ENCODE peak calls at places on chromosomes 3 and 15, in five cellular contexts. S is adrenal gland, E is uterus, N is Peyer's patch, O is transverse colon. C is an unnamed sample.

GRCh38 chr3:46395210-46395661 is 11.6 kb downstream of the CCR5AS start:
- DNase-seq in E (no peak), N (no peak), O (no peak), S (no peak), C (no peak)

GRCh38 chr3:165206454-165207266 is 10.5 kb upstream of the SLITRK3 start:
- DNase-seq in N (peak; percentile 79), E (peak; percentile 71), O (peak; percentile 69), S (peak; percentile 86), C (peak; percentile 28)

GRCh38 chr3:81838455-81838854 is 77.0 kb upstream of the GBE1 start:
- DNase-seq in S (no peak), O (no peak), E (no peak), N (no peak), C (no peak)

GRCh38 chr3:190517696-190518095 is 3.8 kb downstream of the IL1RAP start:
- DNase-seq in S (no peak), E (no peak), O (no peak), N (no peak), C (no peak)

GRCh38 chr15:58958811-58959210 is 25.3 kb upstream of the SLTM start:
- DNase-seq in E (no peak), O (no peak), S (peak; percentile 68), N (no peak), C (no peak)

GRCh38 chr3:66428733-66429132 is 72.1 kb downstream of the LRIG1 start:
- DNase-seq in E (peak; percentile 92), N (no peak), O (peak; percentile 66), S (peak; percentile 91), C (peak; percentile 95)

GRCh38 chr3:106457278-106458210 is 588.7 kb upstream of the CBLB start:
- DNase-seq in N (no peak), S (no peak), E (no peak), O (no peak), C (peak; percentile 77)

GRCh38 chr15:67746022-67746421 is 79.3 kb upstream of the SKOR1 start:
- DNase-seq in N (no peak), O (no peak), E (no peak), S (no peak), C (no peak)

GRCh38 chr15:54365001-54365400 is 386.8 kb downstream of the UNC13C start:
- DNase-seq in S (no peak), N (no peak), E (no peak), O (no peak), C (no peak)

GRCh38 chr15:51580385-51580784 is 42.2 kb downstream of the DMXL2 start:
- DNase-seq in S (no peak), O (no peak), N (no peak), E (no peak), C (no peak)

GRCh38 chr3:113585720-113586119 is 53.4 kb downstream of the SIDT1 start:
- DNase-seq in O (no peak), S (no peak), E (no peak), N (no peak), C (no peak)

GRCh38 chr3:33385423-33385822 is 54.8 kb downstream of the UBP1 start:
- DNase-seq in O (no peak), N (no peak), S (no peak), E (no peak), C (no peak)

GRCh38 chr3:159860727-159861126 is 127.9 kb upstream of the IL12A start:
- DNase-seq in E (no peak), N (no peak), S (no peak), O (no peak), C (no peak)

DNA sequence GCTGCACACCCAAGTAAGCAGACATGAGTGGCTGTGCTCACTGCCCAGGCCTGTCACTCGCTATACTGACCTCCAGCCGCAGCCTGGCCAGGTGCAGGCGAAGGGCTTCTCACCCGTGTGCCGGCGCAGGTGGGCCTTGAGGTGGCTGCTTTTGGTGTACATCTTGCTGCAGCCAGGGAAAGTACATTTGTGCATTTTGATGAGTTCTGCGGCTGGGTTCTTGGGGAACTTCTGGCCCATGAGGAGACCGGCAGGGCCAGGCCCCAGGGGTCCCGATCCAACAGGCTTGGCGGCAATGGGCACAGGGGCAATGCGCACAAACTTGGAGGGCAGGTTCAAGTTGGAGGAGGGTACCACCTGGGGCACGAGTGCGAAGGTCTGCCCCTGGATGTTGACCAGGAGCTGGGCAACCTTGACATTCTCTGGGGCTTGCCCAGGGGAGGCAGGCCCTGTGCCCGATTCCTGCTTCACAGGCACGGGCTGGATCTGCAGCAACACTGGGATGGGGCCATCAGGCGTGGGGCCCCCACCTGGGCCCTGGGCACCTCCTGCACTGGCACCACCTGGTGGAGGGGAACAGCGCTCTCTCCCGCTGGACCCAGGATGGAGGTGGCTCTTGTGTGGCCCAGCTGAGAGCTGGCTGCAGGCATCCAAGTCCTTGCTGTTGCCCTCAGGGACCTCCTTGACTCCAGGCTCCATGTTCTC is 5.3 kb downstream of the KLF15 start:
- DNase-seq in S (peak; percentile 48), O (peak; percentile 5), E (peak; percentile 10), N (peak; percentile 35), C (no peak)
- TF ChIP-seq CTCF in S (no peak), O (no peak), E (no peak), N (no peak), C (no peak)

GRCh38 chr15:40984963-40985362 is 31.7 kb downstream of the CHAC1 start:
- DNase-seq in S (peak; percentile 75), O (no peak), N (no peak), E (no peak), C (no peak)
- H3K36me3 ChIP-seq in S (no peaks in the 10 kb centered on the region), O (peaks cover 80% of the 10 kb centered on the region), N (peaks cover 91% of the 10 kb centered on the region), E (no peaks in the 10 kb centered on the region), C (peaks cover 1% of the 10 kb centered on the region)

DNA sequence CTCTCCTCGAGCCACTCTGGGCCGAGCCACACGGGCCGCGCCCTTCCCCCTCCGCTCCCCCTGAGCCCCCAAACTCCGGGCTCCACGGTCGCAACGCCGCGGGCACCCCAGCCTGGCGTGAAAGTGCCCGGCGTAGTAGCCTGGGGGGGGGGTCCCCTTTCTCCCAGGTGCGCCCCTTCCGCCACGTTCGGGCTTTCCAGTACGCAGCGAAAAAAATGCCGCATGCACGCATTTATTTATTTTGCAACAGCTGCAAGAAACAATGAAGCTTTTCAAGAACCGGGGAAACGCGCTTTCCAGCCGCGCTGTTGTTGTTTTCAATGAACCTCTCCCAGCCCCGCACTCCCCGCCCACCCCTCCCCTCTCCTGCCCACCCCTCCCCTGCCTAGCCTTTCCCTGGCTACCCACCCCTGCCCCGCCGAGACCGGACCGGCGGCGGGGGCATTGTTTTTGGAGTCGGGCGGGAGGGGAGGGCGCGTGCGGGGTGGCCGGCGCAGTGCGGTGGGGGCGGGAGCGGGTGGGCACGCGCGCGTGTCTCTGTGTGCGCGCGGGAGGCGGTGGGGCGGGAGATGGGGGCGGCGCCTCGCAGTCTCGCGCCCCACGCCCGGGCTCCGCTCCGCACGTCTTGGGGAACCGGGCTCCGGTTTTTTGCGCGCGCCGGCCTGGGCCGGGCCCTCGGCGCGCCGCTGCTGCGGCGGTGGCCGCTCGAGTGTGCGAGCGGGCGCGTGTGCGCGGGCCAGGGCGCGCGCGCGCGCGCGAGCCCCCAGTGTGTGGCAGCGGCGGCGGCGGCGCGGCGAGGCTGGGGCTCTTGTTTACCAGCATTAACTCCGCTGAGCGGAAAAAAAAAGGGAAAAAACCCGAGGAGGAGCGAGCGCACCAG is at the start of gene IGF1R:
- DNase-seq in N (peak; percentile 93), S (peak; percentile 90), O (peak; percentile 88), E (peak; percentile 85), C (no peak)
- TF ChIP-seq CTCF in N (no peak), S (peak; percentile 25), O (no peak), E (peak; percentile 17), C (no peak)

GRCh38 chr3:45009868-45010267 is 16.2 kb upstream of the CLEC3B start:
- DNase-seq in N (no peak), S (no peak), E (no peak), O (no peak), C (no peak)
- H3K36me3 ChIP-seq in N (peaks cover 27% of the 10 kb centered on the region), S (no peaks in the 10 kb centered on the region), E (no peaks in the 10 kb centered on the region), O (peaks cover 5% of the 10 kb centered on the region), C (no peaks in the 10 kb centered on the region)